ENCODE peak calls at places on chromosomes 13 and 19, in five cellular contexts. B, X, H, M and Z are unnamed samples.

GRCh38 chr19:7971553-7972520 is 28.4 kb upstream of the TIMM44 start:
- DNase-seq in B (no peak), M (no peak), X (no peak), H (no peak), Z (no peak)

GRCh38 chr13:40389081-40389641 is 277.3 kb downstream of the FOXO1 start:
- DNase-seq in M (no peak), X (no peak), B (no peak), H (no peak), Z (no peak)

GRCh38 chr13:34351134-34351533 is 533.2 kb downstream of the RFC3 start:
- DNase-seq in B (no peak), X (no peak), M (no peak), H (no peak), Z (no peak)

GRCh38 chr13:43374621-43375020 is 351.2 kb downstream of the DNAJC15 start:
- DNase-seq in B (peak; percentile 50), H (peak; percentile 45), X (no peak), M (no peak), Z (peak; percentile 86)

GRCh38 chr19:42093505-42093904 is 17.5 kb downstream of the ZNF574 start:
- DNase-seq in H (no peak), M (no peak), B (no peak), X (no peak), Z (no peak)

GRCh38 chr19:18292460-18292809 is 11.0 kb upstream of the JUND start:
- DNase-seq in M (no peak), X (peak; percentile 8), B (no peak), H (no peak), Z (no peak)

GRCh38 chr13:49551245-49551644 is 34.1 kb downstream of the RCBTB1 start:
- DNase-seq in X (no peak), M (no peak), B (no peak), H (no peak), Z (no peak)

GRCh38 chr19:18588611-18589379 is at the start of gene REX1BD:
- DNase-seq in H (peak; percentile 75), X (peak; percentile 35), M (peak; percentile 91), B (peak; percentile 79), Z (peak; percentile 76)

GRCh38 chr13:28273919-28274318 is 135.6 kb downstream of the PAN3 start:
- DNase-seq in M (no peak), X (no peak), B (no peak), H (no peak), Z (no peak)

GRCh38 chr19:53982611-53983010 is 8.8 kb upstream of the CACNG6 start:
- DNase-seq in H (peak; percentile 39), X (no peak), B (no peak), M (peak; percentile 7), Z (peak; percentile 41)

GRCh38 chr13:24983094-24983493 is 112.8 kb upstream of the PABPC3 start:
- DNase-seq in B (no peak), M (no peak), X (no peak), H (no peak), Z (no peak)

GRCh38 chr13:112392719-112393118 is 16.6 kb downstream of the SPACA7 start:
- DNase-seq in B (no peak), X (no peak), M (no peak), H (no peak), Z (no peak)

GRCh38 chr13:34345601-34345939 is 527.6 kb downstream of the RFC3 start:
- DNase-seq in H (no peak), X (no peak), B (no peak), M (no peak), Z (no peak)

GRCh38 chr19:40445945-40446784 is 2.0 kb upstream of the SERTAD3 start:
- DNase-seq in H (peak; percentile 34), B (peak; percentile 12), X (no peak), M (no peak), Z (no peak)

GRCh38 chr19:1251233-1251502 is 2.8 kb downstream of the MIDN start:
- DNase-seq in B (peak; percentile 73), X (no peak), M (no peak), H (peak; percentile 81), Z (peak; percentile 77)

GRCh38 chr19:35757231-35757748 is 461 bp upstream of the HSPB6 start:
- DNase-seq in H (peak; percentile 90), X (peak; percentile 74), M (peak; percentile 62), B (peak; percentile 85), Z (peak; percentile 88)

GRCh38 chr13:101453784-101454201 is 1.3 kb downstream of the ITGBL1 start:
- DNase-seq in B (no peak), H (no peak), M (no peak), X (no peak), Z (no peak)

GRCh38 chr13:39095500-39095899 is 57.2 kb downstream of the NHLRC3 start:
- DNase-seq in B (no peak), M (no peak), H (no peak), X (no peak), Z (no peak)

GRCh38 chr19:29697523-29698261 is 17.4 kb downstream of the C19orf12 start:
- DNase-seq in M (no peak), H (no peak), X (no peak), B (no peak), Z (no peak)

GRCh38 chr19:19997656-19998268 is 41.5 kb downstream of the ZNF682 start:
- DNase-seq in X (no peak), H (peak; percentile 7), B (peak; percentile 1), M (peak; percentile 46), Z (no peak)

GRCh38 chr19:49614096-49614857 is 23.3 kb downstream of the PRR12 start:
- DNase-seq in B (peak; percentile 94), M (peak; percentile 65), X (no peak), H (peak; percentile 88), Z (peak; percentile 93)

GRCh38 chr19:46890423-46891170 is 29.8 kb downstream of the ARHGAP35 start:
- DNase-seq in X (no peak), B (peak; percentile 77), M (no peak), H (peak; percentile 92), Z (peak; percentile 87)

GRCh38 chr13:23960566-23961156 is 63.4 kb upstream of the C1QTNF9B start:
- DNase-seq in X (no peak), B (peak; percentile 36), M (peak; percentile 21), H (peak; percentile 47), Z (peak; percentile 31)

GRCh38 chr13:79874396-79875360 is 393.7 kb downstream of the NDFIP2 start:
- DNase-seq in X (no peak), B (peak; percentile 27), H (peak; percentile 67), M (peak; percentile 2), Z (peak; percentile 18)

GRCh38 chr13:41960195-41960699 is 662 bp downstream of the VWA8 start:
- DNase-seq in M (no peak), H (peak; percentile 34), X (peak; percentile 38), B (peak; percentile 29), Z (peak; percentile 18)

GRCh38 chr13:110405597-110406450 is 98.7 kb downstream of the COL4A2 start:
- DNase-seq in X (peak; percentile 29), M (no peak), H (peak; percentile 87), B (peak; percentile 59), Z (peak; percentile 86)